ENCODE peak calls at places on chromosomes 4 and X, in seven cellular contexts. C is esophagus squamous epithelium, W is breast epithelium, Y is spleen, E is A549, L is transverse colon, K is heart left ventricle. N is an unnamed sample.

GRCh38 chr4:86218721-86219481 is 141.0 kb downstream of the MAPK10 start:
- DNase-seq in E (no peak), Y (no peak), C (no peak), K (no peak), L (no peak), W (no peak), N (no peak)

GRCh38 chr4:110247591-110247990 is 49.2 kb upstream of the ELOVL6 start:
- DNase-seq in L (no peak), W (no peak), K (no peak), E (no peak), C (no peak), Y (no peak), N (no peak)

GRCh38 chr4:12459126-12459525 is 1025.0 kb downstream of the RAB28 start:
- DNase-seq in Y (no peak), L (no peak), K (no peak), C (no peak), E (no peak), W (no peak), N (no peak)

GRCh38 chrX:72713130-72713529 is 976 bp downstream of the PHKA1 start:
- DNase-seq in Y (no peak), K (no peak), E (no peak), C (no peak), L (no peak), W (no peak), N (no peak)

GRCh38 chr4:566035-566434 is 10.1 kb downstream of the TMEM271 start:
- DNase-seq in C (no peak), E (no peak), K (no peak), Y (no peak), L (no peak), W (no peak), N (no peak)

GRCh38 chrX:1435241-1435900 is 17.3 kb downstream of the ASMTL start:
- DNase-seq in Y (peak; percentile 70), E (no peak), W (no peak), L (no peak), K (no peak), C (no peak), N (peak; percentile 42)

GRCh38 chr4:6779667-6780565 is 2.6 kb upstream of the KIAA0232 start:
- DNase-seq in E (no peak), Y (no peak), K (no peak), L (no peak), W (no peak), C (no peak), N (no peak)

GRCh38 chr4:24979554-24979953 is 51.2 kb downstream of the LGI2 start:
- DNase-seq in K (peak; percentile 81), Y (no peak), C (no peak), W (no peak), E (no peak), L (peak; percentile 20), N (no peak)

DNA sequence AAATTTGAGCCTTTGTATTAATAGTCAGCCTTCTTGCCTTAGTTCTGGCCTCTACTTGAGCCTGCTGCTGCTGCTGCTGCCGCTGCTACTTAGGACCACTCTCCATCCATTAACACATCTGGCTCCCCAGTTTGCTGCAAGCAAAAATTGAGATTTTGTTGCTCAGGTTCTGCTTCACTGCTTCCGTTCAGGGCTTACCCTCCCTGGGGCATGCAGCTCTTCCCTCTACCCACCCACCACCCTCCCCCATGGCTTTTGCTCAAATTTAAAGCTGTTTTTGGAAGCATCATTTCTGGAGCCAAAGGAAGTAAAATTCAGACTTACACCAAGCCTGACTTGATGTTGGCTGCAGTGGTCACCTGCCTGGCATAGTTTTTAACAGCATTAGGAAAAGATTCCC is 28.9 kb upstream of the FRMPD3 start:
- DNase-seq in E (no peak), Y (no peak), W (no peak), K (no peak), C (no peak), L (no peak), N (no peak)
- H3K4me3 ChIP-seq in E (no peak overlapping the region), Y (no peak overlapping the region), W (no peak overlapping the region), K (no peak overlapping the region), C (no peak overlapping the region), L (no peak overlapping the region), N (no peak overlapping the region)

DNA sequence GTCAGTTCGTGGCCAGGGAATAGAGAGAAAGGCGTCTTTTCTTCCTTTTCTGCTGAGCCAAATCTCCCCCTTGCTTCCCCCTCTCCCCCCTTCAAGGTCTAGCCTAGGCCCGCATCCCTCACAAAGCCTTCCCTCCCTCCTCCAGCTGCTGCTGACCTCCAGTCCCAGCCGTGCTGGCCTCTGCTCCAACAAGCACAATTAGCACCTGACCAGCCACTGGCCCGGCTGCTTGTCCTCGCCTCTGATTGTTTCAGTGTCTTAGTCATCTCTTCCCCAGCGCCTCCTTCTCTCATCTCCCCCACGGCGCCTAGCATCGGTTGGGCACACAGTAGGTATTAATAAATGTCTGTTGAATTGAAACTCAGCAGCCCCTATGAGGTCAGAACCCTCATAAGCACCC is 4.2 kb downstream of the ELF4 start:
- DNase-seq in W (no peak), L (no peak), C (no peak), E (no peak), K (no peak), Y (no peak), N (no peak)
- H3K4me1 ChIP-seq in W (no peaks in the 10 kb centered on the region), L (peaks cover 6% of the 10 kb centered on the region), C (peaks cover 5% of the 10 kb centered on the region), E (peaks cover 36% of the 10 kb centered on the region), K (peaks cover 10% of the 10 kb centered on the region), Y (peaks cover 62% of the 10 kb centered on the region), N (peaks cover 20% of the 10 kb centered on the region)

DNA sequence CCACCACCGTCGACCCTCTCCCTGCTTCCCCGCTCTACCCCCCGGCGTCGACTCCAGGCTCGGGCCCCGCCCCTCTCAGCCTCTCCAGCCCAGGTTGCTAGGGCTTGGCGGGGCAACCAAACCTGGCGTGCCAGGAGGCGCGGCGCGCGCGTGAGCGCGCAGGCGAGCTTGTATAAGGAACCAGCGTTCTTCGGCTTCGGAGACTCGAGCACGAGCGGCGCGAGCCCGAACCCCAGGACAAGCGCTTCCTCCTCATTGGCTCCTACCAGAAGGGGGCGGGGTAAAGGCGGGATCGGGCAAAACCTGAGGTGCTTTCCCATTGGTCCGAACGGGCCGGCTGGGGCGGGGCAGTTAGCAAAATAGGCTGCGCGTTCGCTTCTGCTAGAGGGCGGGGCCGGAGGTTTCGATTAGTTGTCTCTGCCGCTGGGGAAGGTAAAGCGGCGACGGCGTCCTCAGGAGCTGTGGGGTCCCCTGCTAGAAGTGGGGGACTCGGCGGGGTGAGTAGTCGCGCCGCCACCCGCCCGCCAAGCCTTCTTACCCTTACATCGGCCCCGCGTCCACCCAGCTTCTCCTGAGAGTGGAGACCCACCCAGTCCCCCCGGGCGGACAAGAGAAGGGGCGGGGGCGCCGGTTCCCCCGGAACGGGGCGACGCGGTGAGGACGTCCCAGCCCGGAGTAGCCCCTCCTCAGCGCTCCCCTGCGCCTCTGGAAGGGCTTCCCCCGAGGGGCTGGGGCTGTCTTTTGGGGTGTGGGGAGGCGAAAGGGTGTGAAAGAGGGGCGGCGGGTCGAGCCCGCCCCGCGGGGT is at the start of gene CDKL5:
- DNase-seq in Y (peak; percentile 98), K (peak; percentile 95), W (peak; percentile 96), C (peak; percentile 85), L (peak; percentile 97), E (peak; percentile 79), N (peak; percentile 98)
- TF ChIP-seq POLR2A in Y (peak; percentile 11), K (peak; percentile 64), W (no peak), C (peak; percentile 61), L (peak; percentile 66), E (peak; percentile 71), N (peak; percentile 67)

GRCh38 chr4:184803884-184804283 is 21.9 kb downstream of the ACSL1 start:
- DNase-seq in W (no peak), L (no peak), Y (no peak), E (no peak), C (no peak), K (no peak), N (no peak)
- H3K4me3 ChIP-seq in W (no peak overlapping the region), L (no peak overlapping the region), Y (no peak overlapping the region), E (no peak overlapping the region), C (no peak overlapping the region), K (peak overlapping the region; percentile 50), N (no peak overlapping the region)

GRCh38 chrX:40855411-40855810 is 120.1 kb upstream of the MED14 start:
- DNase-seq in Y (no peak), C (no peak), W (no peak), K (no peak), E (no peak), L (no peak), N (no peak)
- H3K4me1 ChIP-seq in Y (no peaks in the 10 kb centered on the region), C (no peaks in the 10 kb centered on the region), W (no peaks in the 10 kb centered on the region), K (no peaks in the 10 kb centered on the region), E (no peaks in the 10 kb centered on the region), L (no peaks in the 10 kb centered on the region), N (no peaks in the 10 kb centered on the region)